ENCODE peak calls at places on chromosomes 13 and 19, in five cellular contexts. U is cardiac muscle cell, M is mammary epithelial cell, V is heart left ventricle, Q is uterus. D is an unnamed sample.

GRCh38 chr13:65265988-65266387 is 1964.1 kb downstream of the PCDH9 start:
- DNase-seq in M (no peak), V (no peak), U (no peak), Q (no peak), D (no peak)

GRCh38 chr19:35143818-35144217 is 763 bp downstream of the FXYD7 start:
- DNase-seq in M (no peak), Q (no peak), U (no peak), V (no peak), D (no peak)

GRCh38 chr13:96810104-96810503 is 184.2 kb downstream of the OXGR1 start:
- DNase-seq in M (no peak), U (no peak), V (no peak), Q (no peak), D (no peak)

GRCh38 chr13:59492030-59492636 is 671.6 kb downstream of the DIAPH3 start:
- DNase-seq in Q (no peak), M (no peak), V (no peak), U (no peak), D (no peak)

GRCh38 chr19:19488041-19488874 is 27.1 kb downstream of the TSSK6 start:
- DNase-seq in U (peak), M (no peak), V (no peak), Q (no peak), D (no peak)

GRCh38 chr19:19110410-19111137 is 27.7 kb downstream of the TMEM161A start:
- DNase-seq in Q (no peak), V (no peak), U (peak), M (no peak), D (no peak)

GRCh38 chr13:91308299-91308698 is 39.2 kb upstream of the MIR17HG start:
- DNase-seq in M (no peak), V (no peak), U (no peak), Q (no peak), D (no peak)

GRCh38 chr19:19552811-19553210 is 14.7 kb downstream of the CILP2 start:
- DNase-seq in Q (no peak), M (no peak), U (peak), V (no peak), D (no peak)

GRCh38 chr13:22848539-22849052 is 332.2 kb upstream of the SGCG start:
- DNase-seq in V (no peak), M (no peak), Q (no peak), U (no peak), D (no peak)

GRCh38 chr13:35514166-35514565 is 37.7 kb upstream of the MAB21L1 start:
- DNase-seq in U (no peak), V (no peak), M (no peak), Q (no peak), D (no peak)

GRCh38 chr19:47075179-47075811 is 26.9 kb upstream of the TMEM160 start:
- DNase-seq in Q (no peak), V (no peak), M (no peak), U (no peak), D (no peak)

GRCh38 chr19:57359300-57359699 is 4.1 kb upstream of the TRAPPC2B start:
- DNase-seq in V (no peak), M (no peak), Q (no peak), U (no peak), D (no peak)

GRCh38 chr13:99215466-99215865 is 14.8 kb downstream of the UBAC2 start:
- DNase-seq in U (no peak), M (no peak), Q (no peak), V (no peak), D (no peak)

DNA sequence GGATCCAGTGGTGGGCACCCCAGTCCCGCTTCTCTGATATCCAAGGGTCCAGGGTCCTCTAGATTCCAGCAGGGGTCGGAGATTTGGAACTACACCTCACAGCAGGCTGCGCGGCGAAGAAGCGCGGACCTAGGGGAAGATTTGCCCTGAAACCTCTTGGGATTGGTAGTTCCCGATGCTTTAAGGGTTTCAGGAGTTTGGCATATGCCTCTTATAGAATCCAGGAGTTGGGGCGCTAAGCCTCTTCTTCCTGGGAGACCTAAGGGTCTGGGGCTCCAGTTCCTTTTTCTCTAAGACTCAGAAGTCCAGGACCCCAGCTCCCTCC is 349 bp downstream of the BCL2L12 start:
- DNase-seq in M (no peak), V (no peak), Q (no peak), U (no peak), D (no peak)
- TF ChIP-seq CTCF in M (no peak), V (no peak), Q (no peak), U (no peak), D (no peak)

GRCh38 chr13:114282143-114282685 is 813 bp downstream of the UPF3A start:
- DNase-seq in V (peak), U (no peak), Q (peak), M (peak), D (no peak)
- TF ChIP-seq CTCF in V (no peak), U (no peak), Q (no peak), M (no peak), D (no peak)

DNA sequence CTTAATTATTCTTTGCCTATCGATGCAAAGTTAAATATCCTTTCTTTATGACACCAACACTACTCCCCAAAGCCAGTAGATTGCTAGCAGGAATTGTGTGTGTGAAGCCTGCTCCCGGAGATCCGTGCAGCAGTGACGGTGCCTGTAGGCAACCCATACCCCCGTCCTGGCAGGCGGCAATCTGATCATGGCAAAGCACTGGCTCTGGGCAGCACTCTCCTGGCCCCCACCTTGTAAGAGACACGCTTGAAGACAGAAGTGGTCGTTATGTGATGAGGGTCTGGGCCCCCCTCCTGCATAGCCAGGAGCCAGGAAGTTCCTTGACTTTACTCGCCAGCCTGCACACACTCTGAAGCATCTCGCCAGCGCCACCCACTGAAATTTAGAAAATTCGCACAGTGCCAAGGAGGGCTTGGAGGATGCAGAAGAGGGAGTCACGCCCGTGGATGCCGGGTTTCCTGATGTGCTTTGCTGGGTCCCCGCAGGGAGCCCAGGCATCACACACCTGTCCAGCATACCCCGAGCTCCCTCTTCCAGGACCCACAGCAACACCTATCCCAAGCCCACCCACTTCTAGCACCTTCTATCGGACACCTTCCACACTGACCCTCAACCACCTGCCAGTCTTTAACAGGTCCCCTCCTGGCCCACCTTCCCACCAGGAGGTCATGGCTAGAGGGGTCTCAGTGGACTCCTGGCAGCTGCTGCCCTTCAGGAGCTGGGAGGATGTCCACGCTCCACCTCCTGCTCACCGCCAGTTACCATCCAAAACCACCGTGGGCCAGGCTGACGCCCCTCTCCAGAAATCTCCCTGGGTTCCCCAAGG is 54.5 kb downstream of the CEBPG start:
- DNase-seq in M (no peak), Q (no peak), U (no peak), V (no peak), D (no peak)
- TF ChIP-seq CTCF in M (no peak), Q (no peak), U (no peak), V (no peak), D (no peak)

GRCh38 chr19:51712461-51713081 is 11.2 kb downstream of the HAS1 start:
- DNase-seq in V (no peak), M (peak), Q (no peak), U (peak), D (no peak)
- TF ChIP-seq CTCF in V (no peak), M (peak), Q (no peak), U (peak), D (no peak)

GRCh38 chr19:2785244-2786000 is at the start of gene THOP1:
- DNase-seq in Q (peak), V (peak), M (peak), U (peak), D (peak)
- TF ChIP-seq CTCF in Q (no peak), V (no peak), M (no peak), U (no peak), D (no peak)

D was measured in vagina.